ENCODE peak calls at places on chromosomes 2 and 18, in seven cellular contexts. D, X, O, N, F, H and I are unnamed samples.

GRCh38 chr18:46628206-46628605 is 28.8 kb downstream of the LOXHD1 start:
- DNase-seq in H (no peak), X (no peak), F (no peak), O (no peak), N (no peak), D (no peak), I (no peak)

GRCh38 chr2:196403471-196403870 is 232.1 kb upstream of the STK17B start:
- DNase-seq in X (no peak), F (no peak), H (no peak), O (no peak), D (no peak), N (peak; percentile 24), I (no peak)

GRCh38 chr18:51610481-51610880 is 413.0 kb upstream of the MEX3C start:
- DNase-seq in F (no peak), X (no peak), D (no peak), O (no peak), N (no peak), H (no peak), I (no peak)

GRCh38 chr2:30204281-30204680 is 27.1 kb upstream of the LBH start:
- DNase-seq in O (no peak), H (no peak), F (no peak), X (no peak), D (no peak), N (no peak), I (no peak)

GRCh38 chr2:208224802-208225201 is 30.1 kb downstream of the IDH1 start:
- DNase-seq in O (peak; percentile 25), F (no peak), X (no peak), D (no peak), H (no peak), N (no peak), I (no peak)

GRCh38 chr2:181988154-181988924 is 2.7 kb downstream of the PPP1R1C start:
- DNase-seq in F (no peak), N (no peak), D (no peak), H (no peak), X (no peak), O (no peak), I (no peak)

GRCh38 chr2:150643106-150643730 is 155.8 kb upstream of the RND3 start:
- DNase-seq in X (no peak), N (no peak), D (no peak), O (no peak), H (no peak), F (no peak), I (no peak)

GRCh38 chr2:144456680-144457079 is 63.2 kb downstream of the ZEB2 start:
- DNase-seq in X (no peak), O (peak; percentile 25), D (peak; percentile 81), F (peak; percentile 10), N (peak; percentile 76), H (no peak), I (peak; percentile 59)

GRCh38 chr18:76658627-76659026 is 163.6 kb upstream of the ZNF516 start:
- DNase-seq in N (no peak), F (peak; percentile 76), D (peak; percentile 28), H (no peak), X (peak; percentile 16), O (no peak), I (no peak)

GRCh38 chr2:149601141-149601796 is 13.7 kb upstream of the MMADHC start:
- DNase-seq in H (no peak), D (no peak), F (no peak), O (no peak), N (no peak), X (no peak), I (no peak)

GRCh38 chr2:228657807-228658402 is 476.4 kb upstream of the SPHKAP start:
- DNase-seq in D (peak; percentile 2), N (no peak), H (no peak), O (no peak), X (no peak), F (no peak), I (peak; percentile 21)

GRCh38 chr2:71467180-71467815 is 13.9 kb downstream of the DYSF start:
- DNase-seq in H (no peak), N (no peak), D (no peak), F (no peak), X (no peak), O (no peak), I (no peak)

GRCh38 chr2:98376301-98376945 is 30.2 kb downstream of the CNGA3 start:
- DNase-seq in D (no peak), O (no peak), X (no peak), H (no peak), F (no peak), N (no peak), I (no peak)

GRCh38 chr2:42492691-42493467 is 903 bp downstream of the KCNG3 start:
- DNase-seq in H (no peak), F (peak; percentile 63), X (no peak), D (peak; percentile 78), O (no peak), N (no peak), I (no peak)

GRCh38 chr2:33704352-33704751 is 105.3 kb upstream of the FAM98A start:
- DNase-seq in D (no peak), F (no peak), N (no peak), O (no peak), H (no peak), X (no peak), I (no peak)

GRCh38 chr2:127313359-127313758 is 19.4 kb upstream of the ERCC3 start:
- DNase-seq in F (no peak), N (no peak), D (no peak), O (no peak), X (no peak), H (no peak), I (no peak)

GRCh38 chr2:111121028-111121872 is 536 bp downstream of the BCL2L11 start:
- DNase-seq in X (peak; percentile 51), D (peak; percentile 59), F (peak; percentile 67), O (peak; percentile 43), H (peak; percentile 42), N (no peak), I (no peak)

GRCh38 chr2:149169653-149170052 is 131.2 kb downstream of the LYPD6B start:
- DNase-seq in H (no peak), N (no peak), O (no peak), F (no peak), X (no peak), D (no peak), I (no peak)

GRCh38 chr2:46555011-46555410 is 75.6 kb downstream of the TMEM247 start:
- DNase-seq in H (no peak), N (no peak), F (peak; percentile 13), D (peak; percentile 28), X (no peak), O (no peak), I (no peak)

GRCh38 chr2:109318150-109318948 is 189.3 kb downstream of the SH3RF3 start:
- DNase-seq in H (peak; percentile 86), O (no peak), F (no peak), D (no peak), N (peak; percentile 79), X (no peak), I (peak; percentile 69)

GRCh38 chr2:54084600-54084999 is 30.8 kb upstream of the ACYP2 start:
- DNase-seq in H (no peak), F (no peak), N (no peak), X (no peak), O (no peak), D (no peak), I (no peak)

GRCh38 chr2:30155202-30155601 is 8.4 kb downstream of the YPEL5 start:
- DNase-seq in H (no peak), F (no peak), N (no peak), X (no peak), O (no peak), D (no peak), I (no peak)

GRCh38 chr2:234393352-234393751 is 103.5 kb downstream of the ARL4C start:
- DNase-seq in D (peak; percentile 47), X (no peak), O (no peak), H (no peak), N (no peak), F (no peak), I (no peak)

GRCh38 chr2:69700381-69700780 is 41.6 kb upstream of the ANXA4 start:
- DNase-seq in N (no peak), O (no peak), D (no peak), F (no peak), X (no peak), H (no peak), I (no peak)

GRCh38 chr18:61528961-61529360 is 195.7 kb downstream of the CDH20 start:
- DNase-seq in H (no peak), F (no peak), X (no peak), D (no peak), O (no peak), N (no peak), I (no peak)

GRCh38 chr18:833197-833596 is 21.2 kb upstream of the YES1 start:
- DNase-seq in N (no peak), H (no peak), X (no peak), O (no peak), D (no peak), F (no peak), I (no peak)

GRCh38 chr2:46364797-46365457 is 67.7 kb downstream of the EPAS1 start:
- DNase-seq in O (peak; percentile 30), X (peak; percentile 75), N (peak; percentile 40), F (no peak), D (peak; percentile 50), H (no peak), I (peak; percentile 49)